ENCODE peak calls at places on chromosomes 2 and 18, in five cellular contexts. V is IMR-90; G is iPS DF 6.9; A is ascending aorta; M is CD8-positive, alpha-beta memory T cell. P is an unnamed sample. For H3K36me3 and H3K27me3, the result is how much of the 10 kb centered on the place peaks cover.

GRCh38 chr18:32707586-32707985 is 65.2 kb downstream of the KLHL14 start:
- DNase-seq in V (no peak), G (no peak), A (no peak), M (no peak), P (peak)

GRCh38 chr18:23593720-23594119 is 7.4 kb upstream of the NPC1 start:
- DNase-seq in V (peak), G (no peak), A (no peak), M (no peak), P (no peak)

GRCh38 chr2:157158111-157158510 is 99.4 kb upstream of the GALNT5 start:
- DNase-seq in V (peak), G (no peak), A (no peak), M (no peak), P (no peak)

GRCh38 chr18:50559750-50560680 is at the start of gene MAPK4:
- DNase-seq in V (no peak), G (no peak), A (peak), M (no peak), P (peak)

GRCh38 chr2:150598383-150598782 is 110.9 kb upstream of the RND3 start:
- DNase-seq in V (no peak), G (no peak), A (no peak), M (no peak), P (peak)

GRCh38 chr2:235433860-235434259 is 60.0 kb upstream of the AGAP1 start:
- DNase-seq in V (peak), G (no peak), A (peak), M (no peak), P (peak)

GRCh38 chr2:143852748-143853147 is 667.2 kb downstream of the ZEB2 start:
- DNase-seq in V (no peak), G (peak), A (no peak), M (no peak), P (no peak)

GRCh38 chr2:235293060-235293459 is 200.8 kb upstream of the AGAP1 start:
- DNase-seq in V (no peak), G (no peak), A (no peak), M (no peak), P (no peak)

GRCh38 chr18:5461056-5461455 is 82.7 kb downstream of the EPB41L3 start:
- DNase-seq in V (peak), G (no peak), A (no peak), M (no peak), P (no peak)

GRCh38 chr2:48946444-48947048 is 191.0 kb upstream of the LHCGR start:
- DNase-seq in V (peak), G (peak), A (no peak), M (peak), P (peak)

GRCh38 chr2:69652206-69652605 is 8.7 kb upstream of the AAK1 start:
- DNase-seq in V (peak), G (no peak), A (no peak), M (no peak), P (no peak)

GRCh38 chr18:27181726-27182125 is 3.4 kb downstream of the CHST9 start:
- DNase-seq in V (no peak), G (no peak), A (no peak), M (no peak), P (no peak)

GRCh38 chr2:67733517-67733916 is 329.3 kb downstream of the C1D start:
- DNase-seq in V (no peak), G (peak), A (no peak), M (no peak), P (peak)

GRCh38 chr2:216192931-216193330 is 83.8 kb downstream of the XRCC5 start:
- DNase-seq in V (no peak), G (no peak), A (no peak), M (no peak), P (no peak)

GRCh38 chr2:20925265-20925889 is 102.5 kb upstream of the LDAH start:
- DNase-seq in V (no peak), G (peak), A (no peak), M (no peak), P (no peak)

GRCh38 chr2:238427435-238428162 is 872 bp downstream of the ASB1 start:
- DNase-seq in V (peak), G (no peak), A (peak), M (no peak), P (no peak)

GRCh38 chr2:109331864-109332848 is 203.2 kb downstream of the SH3RF3 start:
- DNase-seq in V (peak), G (no peak), A (peak), M (no peak), P (peak)

GRCh38 chr2:195021704-195022513 is 635.1 kb upstream of the SLC39A10 start:
- DNase-seq in V (no peak), G (no peak), A (no peak), M (no peak), P (no peak)

GRCh38 chr2:166234112-166234846 is 106.5 kb upstream of the SCN1A start:
- DNase-seq in V (peak), G (no peak), A (no peak), M (no peak), P (no peak)

GRCh38 chr2:15995603-15996002 is 55.3 kb downstream of the MYCN start:
- DNase-seq in V (no peak), G (no peak), A (no peak), M (no peak), P (no peak)

GRCh38 chr18:59631583-59632181 is 65.5 kb downstream of the CCBE1 start:
- DNase-seq in V (peak), G (peak), A (no peak), M (no peak), P (peak)

GRCh38 chr2:236833501-236834186 is 252.0 kb upstream of the COPS8 start:
- DNase-seq in V (peak), G (no peak), A (no peak), M (no peak), P (no peak)

GRCh38 chr2:19837235-19837766 is 64.5 kb downstream of the TTC32 start:
- DNase-seq in V (no peak), G (no peak), A (no peak), M (no peak), P (no peak)

GRCh38 chr2:215899111-215900074 is 114.0 kb downstream of the MREG start:
- DNase-seq in V (peak), G (no peak), A (no peak), M (no peak), P (no peak)

GRCh38 chr2:103823847-103824246 is 1030.1 kb upstream of the POU3F3 start:
- DNase-seq in V (no peak), G (no peak), A (no peak), M (no peak), P (peak)

GRCh38 chr2:143433158-143433557 is 303.9 kb downstream of the ARHGAP15 start:
- DNase-seq in V (peak), G (no peak), A (no peak), M (no peak), P (no peak)

GRCh38 chr2:41728757-41729338 is 319.0 kb upstream of the PKDCC start:
- DNase-seq in V (no peak), G (no peak), A (no peak), M (no peak), P (peak)

DNA sequence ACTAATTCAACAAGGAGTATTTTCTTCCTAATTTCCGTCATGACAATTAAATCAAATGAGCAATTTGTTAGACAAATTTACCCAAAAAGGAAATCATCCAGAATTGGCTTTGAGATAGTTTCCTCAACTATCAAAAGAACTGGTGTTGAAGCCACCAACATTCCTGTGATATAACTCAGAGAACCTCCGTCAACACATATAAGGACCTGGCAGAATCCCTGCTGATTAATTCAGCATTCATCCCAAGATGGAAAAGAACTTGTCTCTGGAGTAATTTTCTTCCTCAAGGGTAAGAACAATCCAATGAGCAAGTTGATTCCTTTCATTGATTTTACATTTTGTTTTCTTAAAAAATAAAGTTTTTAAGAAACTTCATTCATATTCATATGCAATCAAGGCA is 62.0 kb downstream of the MBD2 start:
- DNase-seq in V (peak), G (no peak), A (no peak), M (no peak), P (no peak)
- H3K36me3 ChIP-seq in V (under half), G (under half), A (half or more), M (half or more), P (under half)

GRCh38 chr2:240289701-240290431 is 145.6 kb upstream of the GPC1 start:
- DNase-seq in V (no peak), G (no peak), A (no peak), M (no peak), P (no peak)
- H3K27me3 ChIP-seq in V (under half), G (under half), A (under half), M (under half), P (under half)

GRCh38 chr2:127106457-127106997 is 427 bp downstream of the BIN1 start:
- DNase-seq in V (peak), G (no peak), A (peak), M (peak), P (no peak)

GRCh38 chr2:127107622-127107999 is 657 bp upstream of the BIN1 start:
- DNase-seq in V (no peak), G (no peak), A (peak), M (no peak), P (peak)

GRCh38 chr2:127105656-127106456 is 1.1 kb downstream of the BIN1 start:
- DNase-seq in V (peak), G (no peak), A (peak), M (no peak), P (peak)

GRCh38 chr2:127106998-127107621 is at the start of gene BIN1:
- DNase-seq in V (peak), G (peak), A (peak), M (peak), P (peak)

GRCh38 chr2:127108090-127108523 is 1.2 kb upstream of the BIN1 start:
- DNase-seq in V (no peak), G (no peak), A (peak), M (no peak), P (no peak)
- H3K4me3 ChIP-seq in V (no peak), G (no peak), A (no peak), M (no peak), P (no peak)

GRCh38 chr2:187875271-187875670 is 321.0 kb upstream of the TFPI start:
- DNase-seq in V (no peak), G (no peak), A (no peak), M (no peak), P (no peak)
- H3K36me3 ChIP-seq in V (under half), G (under half), A (under half), M (under half), P (under half)

DNA sequence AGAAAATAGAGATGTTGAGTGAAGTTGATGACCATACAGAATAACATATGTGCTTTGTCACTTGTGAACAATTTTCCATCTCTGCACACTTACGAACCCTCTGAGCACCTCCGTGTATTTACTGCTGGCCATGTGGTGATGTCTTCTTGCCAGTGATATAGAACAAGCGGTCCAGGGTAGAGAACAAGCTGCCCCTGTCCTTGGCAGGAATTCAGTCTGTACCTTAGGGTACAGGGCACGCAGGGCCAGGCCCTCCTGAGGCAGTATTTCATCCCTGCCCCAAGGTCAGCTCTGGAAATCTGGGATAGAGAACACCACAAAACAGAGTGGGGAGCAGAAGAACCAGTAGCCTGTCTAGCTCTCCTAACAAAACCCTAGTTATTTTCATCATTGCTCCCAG is 44.6 kb downstream of the CDCA7 start:
- DNase-seq in V (no peak), G (no peak), A (no peak), M (no peak), P (no peak)
- H3K27me3 ChIP-seq in V (under half), G (under half), A (under half), M (under half), P (under half)